ENCODE peak calls at places on chromosomes 4 and X, in ten cellular contexts. D, X, B, W, O, Y, S, H, T and F are unnamed samples.
A peak's percentile ranks its signal among the peaks of the same experiment; 100 is the strongest.

GRCh38 chr4:186781032-186781917 is 57.6 kb upstream of the FAT1 start:
- DNase-seq in Y (no peak), T (no peak), H (no peak), W (no peak), S (peak; percentile 77), X (peak; percentile 6), B (no peak), D (no peak), O (no peak), F (peak; percentile 72)

GRCh38 chr4:183201331-183201730 is 102.3 kb downstream of the WWC2 start:
- DNase-seq in Y (no peak), O (no peak), S (peak; percentile 88), H (no peak), D (no peak), W (no peak), X (no peak), B (no peak), T (no peak), F (no peak)

GRCh38 chrX:71181558-71181909 is 36.9 kb downstream of the NLGN3 start:
- DNase-seq in Y (peak; percentile 23), H (no peak), X (no peak), B (no peak), W (peak; percentile 57), S (no peak), T (peak; percentile 5), D (no peak), O (no peak), F (no peak)

GRCh38 chr4:1081689-1082040 is 31.7 kb downstream of the RNF212 start:
- DNase-seq in O (no peak), W (no peak), B (no peak), D (no peak), X (peak; percentile 23), Y (no peak), S (no peak), T (no peak), H (no peak), F (no peak)

GRCh38 chrX:12921886-12922599 is 15.6 kb downstream of the TLR8 start:
- DNase-seq in T (no peak), X (no peak), B (no peak), W (no peak), O (no peak), Y (no peak), H (no peak), D (no peak), S (no peak), F (no peak)

GRCh38 chrX:106726485-106727437 is at the start of gene RNF128:
- DNase-seq in Y (peak; percentile 77), B (peak; percentile 66), H (peak; percentile 53), X (peak; percentile 24), S (peak; percentile 43), O (peak; percentile 22), W (peak; percentile 88), T (peak; percentile 75), D (peak; percentile 51), F (peak; percentile 38)

GRCh38 chrX:153719238-153719637 is 4.9 kb downstream of the BCAP31 start:
- DNase-seq in W (no peak), S (no peak), H (no peak), D (no peak), T (peak; percentile 56), B (no peak), X (no peak), O (no peak), Y (no peak), F (no peak)

GRCh38 chr4:55176497-55176896 is 51.1 kb upstream of the KDR start:
- DNase-seq in T (no peak), W (no peak), H (no peak), X (no peak), O (no peak), B (no peak), D (no peak), Y (no peak), S (no peak), F (no peak)

GRCh38 chrX:68511255-68511654 is 12.4 kb downstream of the YIPF6 start:
- DNase-seq in H (peak; percentile 46), Y (peak; percentile 65), W (peak; percentile 69), B (no peak), S (peak; percentile 70), X (peak; percentile 7), D (no peak), T (no peak), O (no peak), F (no peak)

GRCh38 chr4:160370046-160370445 is 1267.2 kb downstream of the RAPGEF2 start:
- DNase-seq in O (no peak), S (peak; percentile 58), Y (no peak), B (no peak), W (no peak), H (no peak), X (no peak), T (no peak), D (no peak), F (no peak)

GRCh38 chrX:50448565-50448964 is 22.1 kb downstream of the DGKK start:
- DNase-seq in X (peak; percentile 1), B (no peak), D (no peak), H (no peak), S (peak; percentile 81), Y (peak; percentile 52), W (peak; percentile 62), O (no peak), T (no peak), F (no peak)

GRCh38 chr4:103204114-103204513 is 6.0 kb upstream of the CENPE start:
- DNase-seq in H (no peak), S (peak; percentile 40), O (no peak), W (no peak), B (no peak), T (no peak), D (no peak), X (no peak), Y (no peak), F (no peak)

GRCh38 chr4:97159625-97160024 is 983.7 kb downstream of the STPG2 start:
- DNase-seq in O (no peak), X (no peak), T (no peak), W (no peak), D (no peak), B (no peak), S (no peak), Y (no peak), H (no peak), F (no peak)

GRCh38 chr4:54085284-54085683 is 14.7 kb upstream of the GSX2 start:
- DNase-seq in B (no peak), S (peak; percentile 97), T (no peak), W (no peak), D (no peak), Y (no peak), O (peak; percentile 55), H (no peak), X (peak; percentile 31), F (peak; percentile 76)

GRCh38 chr4:162497564-162498167 is 333.9 kb upstream of the FSTL5 start:
- DNase-seq in H (no peak), X (peak; percentile 5), T (no peak), Y (no peak), O (no peak), D (no peak), S (peak; percentile 42), W (no peak), B (no peak), F (no peak)

GRCh38 chrX:107449490-107450175 is at the start of gene FRMPD3:
- DNase-seq in X (no peak), Y (no peak), O (no peak), D (no peak), H (no peak), B (no peak), T (no peak), W (peak; percentile 71), S (no peak), F (no peak)

GRCh38 chr4:141705747-141706377 is 69.5 kb downstream of the IL15 start:
- DNase-seq in O (no peak), X (no peak), H (no peak), S (no peak), B (no peak), Y (no peak), T (no peak), D (no peak), W (no peak), F (no peak)

GRCh38 chr4:151641167-151641566 is 119.6 kb downstream of the GATB start:
- DNase-seq in H (no peak), Y (no peak), B (no peak), X (no peak), W (no peak), S (peak; percentile 33), D (no peak), O (no peak), T (no peak), F (no peak)

DNA sequence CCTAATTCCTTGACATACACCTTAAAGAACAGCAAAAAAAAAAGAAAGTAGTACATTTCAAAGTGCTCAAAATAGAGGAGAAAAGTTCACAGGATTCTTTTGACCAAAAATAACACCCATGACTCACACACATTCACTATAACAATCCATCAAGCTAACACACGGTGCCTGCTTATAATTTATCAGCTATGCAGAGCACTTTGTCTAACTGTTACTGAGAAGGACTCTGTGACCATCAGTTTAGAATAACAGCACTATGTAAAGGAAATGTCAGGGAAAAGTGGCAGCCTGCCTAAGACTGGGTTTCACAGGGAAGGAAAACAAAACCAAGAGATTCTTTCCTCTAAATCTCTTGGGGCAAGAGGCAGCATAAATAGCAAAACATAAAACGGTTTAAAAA is 54.8 kb downstream of the CCDC149 start:
- DNase-seq in X (no peak), Y (no peak), W (no peak), T (no peak), D (no peak), O (no peak), H (no peak), B (no peak), S (no peak), F (no peak)
- H3K27ac ChIP-seq in X (no peak overlapping the region), Y (peak overlapping the region; percentile 3), W (peak overlapping the region; percentile 29), T (no peak overlapping the region), D (peak overlapping the region; percentile 48), O (peak overlapping the region; percentile 49), H (no peak overlapping the region), B (no peak overlapping the region), S (no peak overlapping the region), F (no peak overlapping the region)

GRCh38 chrX:37995428-37995827 is 10.9 kb upstream of the SYTL5 start:
- DNase-seq in B (no peak), D (no peak), T (no peak), Y (no peak), X (no peak), H (no peak), O (no peak), W (no peak), S (no peak), F (no peak)
- TF ChIP-seq CTCF in B (no peak), D (no peak), T (no peak), Y (no peak), X (no peak), H (no peak), O (no peak), W (peak; percentile 47), S (peak; percentile 25), F (no peak)

DNA sequence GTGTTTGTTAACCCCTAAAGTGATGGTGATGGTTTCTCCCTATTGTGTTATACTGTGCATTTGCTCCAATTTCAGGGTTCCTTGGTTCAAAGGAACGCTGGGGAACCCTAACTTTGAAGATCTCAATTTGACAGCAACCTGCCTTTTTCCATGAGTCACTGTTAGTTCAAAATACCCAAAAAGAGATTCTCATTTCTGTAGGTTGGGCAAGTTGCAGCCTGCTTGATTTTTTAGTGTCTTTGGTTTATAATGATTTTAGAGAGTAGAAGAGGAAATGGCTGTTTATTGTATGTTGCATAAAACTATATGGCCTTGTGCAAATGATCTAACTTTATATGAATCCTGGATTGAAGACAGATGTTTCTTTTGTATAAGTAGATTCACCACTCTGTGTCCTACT is 23.1 kb downstream of the GAB1 start:
- DNase-seq in Y (no peak), H (no peak), X (no peak), B (no peak), D (no peak), T (no peak), S (no peak), O (no peak), W (no peak), F (no peak)
- H3K4me1 ChIP-seq in Y (peaks cover 7% of the 10 kb centered on the region), H (peaks cover 10% of the 10 kb centered on the region), X (peaks cover 27% of the 10 kb centered on the region), B (peaks cover 51% of the 10 kb centered on the region), D (peaks cover 52% of the 10 kb centered on the region), T (peaks cover 25% of the 10 kb centered on the region), S (peaks cover 50% of the 10 kb centered on the region), O (peaks cover 78% of the 10 kb centered on the region), W (peaks cover 3% of the 10 kb centered on the region), F (peaks cover 63% of the 10 kb centered on the region)

GRCh38 chr4:23741586-23742240 is 148.1 kb downstream of the PPARGC1A start:
- DNase-seq in D (no peak), W (no peak), Y (peak; percentile 63), X (no peak), T (no peak), B (no peak), O (no peak), H (no peak), S (no peak), F (no peak)
- H3K27ac ChIP-seq in D (no peak overlapping the region), W (no peak overlapping the region), Y (peak overlapping the region; percentile 72), X (no peak overlapping the region), T (no peak overlapping the region), B (no peak overlapping the region), O (no peak overlapping the region), H (no peak overlapping the region), S (no peak overlapping the region), F (no peak overlapping the region)